ENCODE peak calls at places on chromosomes 13 and 19, in five cellular contexts. One of them, this sample, is unnamed.

GRCh38 chr19:5149508-5149907 is 180.6 kb downstream of the KDM4B start:
- DNase-seq in left ventricle myocardium inferior: no peak
- DNase-seq in foreskin keratinocyte: no peak
- DNase-seq in heart right ventricle: no peak
- DNase-seq in fibroblast of lung: no peak
- DNase-seq in this sample: no peak

GRCh38 chr19:5042556-5042955 is 73.6 kb downstream of the KDM4B start:
- DNase-seq in left ventricle myocardium inferior: no peak
- DNase-seq in foreskin keratinocyte: no peak
- DNase-seq in heart right ventricle: no peak
- DNase-seq in fibroblast of lung: no peak
- DNase-seq in this sample: no peak

GRCh38 chr13:52455677-52456041 is 381 bp downstream of the CKAP2 start:
- DNase-seq in left ventricle myocardium inferior: peak; percentile 65
- DNase-seq in foreskin keratinocyte: no peak
- DNase-seq in heart right ventricle: peak; percentile 77
- DNase-seq in fibroblast of lung: peak; percentile 67
- DNase-seq in this sample: peak; percentile 62

GRCh38 chr13:112888238-112889111 is 80.5 kb upstream of the MCF2L start:
- DNase-seq in left ventricle myocardium inferior: no peak
- DNase-seq in foreskin keratinocyte: no peak
- DNase-seq in heart right ventricle: no peak
- DNase-seq in fibroblast of lung: no peak
- DNase-seq in this sample: no peak

GRCh38 chr13:77351326-77351725 is 24.4 kb upstream of the MYCBP2 start:
- DNase-seq in left ventricle myocardium inferior: no peak
- DNase-seq in foreskin keratinocyte: no peak
- DNase-seq in heart right ventricle: no peak
- DNase-seq in fibroblast of lung: no peak
- DNase-seq in this sample: no peak

GRCh38 chr13:92743992-92744391 is 482.6 kb upstream of the GPC6 start:
- DNase-seq in left ventricle myocardium inferior: no peak
- DNase-seq in foreskin keratinocyte: no peak
- DNase-seq in heart right ventricle: no peak
- DNase-seq in fibroblast of lung: peak; percentile 22
- DNase-seq in this sample: no peak

GRCh38 chr13:25462301-25463125 is 90.7 kb downstream of the ATP8A2 start:
- DNase-seq in left ventricle myocardium inferior: no peak
- DNase-seq in foreskin keratinocyte: peak; percentile 16
- DNase-seq in heart right ventricle: no peak
- DNase-seq in fibroblast of lung: no peak
- DNase-seq in this sample: no peak

GRCh38 chr19:6076291-6076665 is 34.0 kb downstream of the RFX2 start:
- DNase-seq in left ventricle myocardium inferior: no peak
- DNase-seq in foreskin keratinocyte: no peak
- DNase-seq in heart right ventricle: no peak
- DNase-seq in fibroblast of lung: no peak
- DNase-seq in this sample: no peak

GRCh38 chr19:45211751-45212381 is 33.3 kb downstream of the BLOC1S3 start:
- DNase-seq in left ventricle myocardium inferior: peak; percentile 71
- DNase-seq in foreskin keratinocyte: no peak
- DNase-seq in heart right ventricle: peak; percentile 72
- DNase-seq in fibroblast of lung: no peak
- DNase-seq in this sample: no peak

GRCh38 chr19:21698215-21698614 is 69.2 kb downstream of the ZNF100 start:
- DNase-seq in left ventricle myocardium inferior: no peak
- DNase-seq in foreskin keratinocyte: no peak
- DNase-seq in heart right ventricle: no peak
- DNase-seq in fibroblast of lung: peak; percentile 24
- DNase-seq in this sample: no peak

GRCh38 chr19:52735734-52736133 is 890 bp upstream of the ZNF611 start:
- DNase-seq in left ventricle myocardium inferior: peak; percentile 81
- DNase-seq in foreskin keratinocyte: no peak
- DNase-seq in heart right ventricle: peak; percentile 76
- DNase-seq in fibroblast of lung: no peak
- DNase-seq in this sample: no peak

GRCh38 chr19:6738726-6739389 is 622 bp upstream of the TRIP10 start:
- DNase-seq in left ventricle myocardium inferior: peak; percentile 60
- DNase-seq in foreskin keratinocyte: no peak
- DNase-seq in heart right ventricle: peak; percentile 62
- DNase-seq in fibroblast of lung: no peak
- DNase-seq in this sample: no peak

GRCh38 chr13:97539651-97540230 is 105.8 kb downstream of the RAP2A start:
- DNase-seq in left ventricle myocardium inferior: no peak
- DNase-seq in foreskin keratinocyte: peak; percentile 5
- DNase-seq in heart right ventricle: no peak
- DNase-seq in fibroblast of lung: peak; percentile 64
- DNase-seq in this sample: peak; percentile 11

GRCh38 chr19:40398417-40399056 is 8.6 kb upstream of the HIPK4 start:
- DNase-seq in left ventricle myocardium inferior: peak; percentile 38
- DNase-seq in foreskin keratinocyte: peak; percentile 37
- DNase-seq in heart right ventricle: no peak
- DNase-seq in fibroblast of lung: no peak
- DNase-seq in this sample: peak; percentile 84

GRCh38 chr19:47315125-47315821 is 5.6 kb downstream of the C5AR1 start:
- DNase-seq in left ventricle myocardium inferior: peak; percentile 40
- DNase-seq in foreskin keratinocyte: peak; percentile 78
- DNase-seq in heart right ventricle: no peak
- DNase-seq in fibroblast of lung: peak; percentile 99
- DNase-seq in this sample: peak; percentile 94

GRCh38 chr13:23561261-23561660 is 9.0 kb upstream of the TNFRSF19 start:
- DNase-seq in left ventricle myocardium inferior: no peak
- DNase-seq in foreskin keratinocyte: no peak
- DNase-seq in heart right ventricle: no peak
- DNase-seq in fibroblast of lung: no peak
- DNase-seq in this sample: no peak

GRCh38 chr13:66723606-66724005 is 506.5 kb downstream of the PCDH9 start:
- DNase-seq in left ventricle myocardium inferior: no peak
- DNase-seq in foreskin keratinocyte: no peak
- DNase-seq in heart right ventricle: no peak
- DNase-seq in fibroblast of lung: no peak
- DNase-seq in this sample: no peak

GRCh38 chr13:43698743-43699142 is 88.0 kb downstream of the ENOX1 start:
- DNase-seq in left ventricle myocardium inferior: no peak
- DNase-seq in foreskin keratinocyte: no peak
- DNase-seq in heart right ventricle: no peak
- DNase-seq in fibroblast of lung: peak; percentile 90
- DNase-seq in this sample: no peak

GRCh38 chr13:30821421-30821820 is 84.7 kb upstream of the MEDAG start:
- DNase-seq in left ventricle myocardium inferior: no peak
- DNase-seq in foreskin keratinocyte: no peak
- DNase-seq in heart right ventricle: no peak
- DNase-seq in fibroblast of lung: no peak
- DNase-seq in this sample: no peak

GRCh38 chr19:20928371-20928770 is 5.3 kb downstream of the ZNF85 start:
- DNase-seq in left ventricle myocardium inferior: no peak
- DNase-seq in foreskin keratinocyte: peak; percentile 2
- DNase-seq in heart right ventricle: no peak
- DNase-seq in fibroblast of lung: peak; percentile 34
- DNase-seq in this sample: no peak

GRCh38 chr13:40315416-40316064 is 350.9 kb downstream of the FOXO1 start:
- DNase-seq in left ventricle myocardium inferior: no peak
- DNase-seq in foreskin keratinocyte: peak; percentile 37
- DNase-seq in heart right ventricle: no peak
- DNase-seq in fibroblast of lung: no peak
- DNase-seq in this sample: peak; percentile 5

GRCh38 chr19:3403489-3404323 is 37.3 kb downstream of the NFIC start:
- DNase-seq in left ventricle myocardium inferior: peak; percentile 93
- DNase-seq in foreskin keratinocyte: no peak
- DNase-seq in heart right ventricle: peak; percentile 90
- DNase-seq in fibroblast of lung: peak; percentile 99
- DNase-seq in this sample: no peak

GRCh38 chr19:39200066-39200817 is 3.5 kb downstream of the NCCRP1 start:
- DNase-seq in left ventricle myocardium inferior: no peak
- DNase-seq in foreskin keratinocyte: no peak
- DNase-seq in heart right ventricle: no peak
- DNase-seq in fibroblast of lung: no peak
- DNase-seq in this sample: no peak

GRCh38 chr13:110216403-110217041 is 90.4 kb downstream of the COL4A1 start:
- DNase-seq in left ventricle myocardium inferior: no peak
- DNase-seq in foreskin keratinocyte: no peak
- DNase-seq in heart right ventricle: no peak
- DNase-seq in fibroblast of lung: peak; percentile 86
- DNase-seq in this sample: no peak

GRCh38 chr13:76609643-76610042 is 276.6 kb downstream of the KCTD12 start:
- DNase-seq in left ventricle myocardium inferior: no peak
- DNase-seq in foreskin keratinocyte: no peak
- DNase-seq in heart right ventricle: no peak
- DNase-seq in fibroblast of lung: no peak
- DNase-seq in this sample: no peak

DNA sequence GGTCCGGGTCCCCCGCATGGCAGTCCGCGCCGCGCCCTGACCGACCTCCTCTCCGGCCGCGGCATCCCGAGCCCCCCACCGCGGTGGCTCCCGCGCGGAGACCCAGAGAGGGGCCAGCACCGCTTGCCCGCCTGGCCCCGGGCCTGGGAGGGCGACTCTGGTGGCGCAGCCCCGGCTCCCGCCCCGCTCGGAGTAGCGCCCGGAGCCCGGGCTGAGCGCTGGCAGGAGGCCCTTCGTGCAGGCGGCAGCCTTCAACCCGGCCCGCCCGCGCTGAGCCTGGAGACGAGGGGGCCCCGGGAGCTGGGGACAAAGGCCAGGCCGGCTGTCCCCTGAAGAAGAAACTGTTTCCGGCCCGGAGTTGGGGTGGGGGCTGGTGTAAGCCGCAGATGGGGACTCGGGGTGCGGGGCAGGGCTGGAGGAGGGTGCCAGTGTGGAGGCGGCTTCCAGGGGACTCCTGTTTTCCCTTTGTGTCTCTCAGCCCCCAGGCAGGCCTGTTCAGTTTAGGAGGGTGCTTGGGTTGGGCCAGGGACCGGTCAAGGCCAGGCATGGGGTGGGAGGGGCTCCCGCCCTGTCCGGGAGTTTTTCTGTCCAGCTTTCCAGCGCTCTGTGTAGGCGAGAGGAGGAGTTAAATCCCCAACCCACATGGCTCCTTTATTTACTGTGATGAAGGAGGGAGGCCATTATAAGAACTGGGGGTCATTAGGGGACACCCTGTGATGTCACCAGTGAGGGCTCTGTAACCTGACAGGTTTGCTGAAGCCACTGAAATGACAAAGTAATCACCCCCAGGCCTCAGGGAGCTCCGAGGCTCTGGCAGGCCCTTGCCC is 967 bp downstream of the LRP3 start:
- DNase-seq in left ventricle myocardium inferior: no peak
- DNase-seq in foreskin keratinocyte: no peak
- DNase-seq in heart right ventricle: no peak
- DNase-seq in fibroblast of lung: peak; percentile 60
- DNase-seq in this sample: no peak
- H3K27ac ChIP-seq in left ventricle myocardium inferior: peak overlapping the region; percentile 54
- H3K27ac ChIP-seq in foreskin keratinocyte: no peak overlapping the region
- H3K27ac ChIP-seq in heart right ventricle: peak overlapping the region; percentile 35
- H3K27ac ChIP-seq in fibroblast of lung: no peak overlapping the region
- H3K27ac ChIP-seq in this sample: no peak overlapping the region

GRCh38 chr13:50459046-50459445 is 384.4 kb downstream of the DLEU7 start:
- DNase-seq in left ventricle myocardium inferior: no peak
- DNase-seq in foreskin keratinocyte: no peak
- DNase-seq in heart right ventricle: no peak
- DNase-seq in fibroblast of lung: no peak
- DNase-seq in this sample: no peak

GRCh38 chr13:50463662-50464061 is 379.8 kb downstream of the DLEU7 start:
- DNase-seq in left ventricle myocardium inferior: no peak
- DNase-seq in foreskin keratinocyte: no peak
- DNase-seq in heart right ventricle: no peak
- DNase-seq in fibroblast of lung: no peak
- DNase-seq in this sample: no peak

GRCh38 chr13:50459658-50460057 is 383.8 kb downstream of the DLEU7 start:
- DNase-seq in left ventricle myocardium inferior: no peak
- DNase-seq in foreskin keratinocyte: no peak
- DNase-seq in heart right ventricle: no peak
- DNase-seq in fibroblast of lung: no peak
- DNase-seq in this sample: no peak

GRCh38 chr13:50460366-50460765 is 383.1 kb downstream of the DLEU7 start:
- DNase-seq in left ventricle myocardium inferior: no peak
- DNase-seq in foreskin keratinocyte: no peak
- DNase-seq in heart right ventricle: no peak
- DNase-seq in fibroblast of lung: no peak
- DNase-seq in this sample: no peak

DNA sequence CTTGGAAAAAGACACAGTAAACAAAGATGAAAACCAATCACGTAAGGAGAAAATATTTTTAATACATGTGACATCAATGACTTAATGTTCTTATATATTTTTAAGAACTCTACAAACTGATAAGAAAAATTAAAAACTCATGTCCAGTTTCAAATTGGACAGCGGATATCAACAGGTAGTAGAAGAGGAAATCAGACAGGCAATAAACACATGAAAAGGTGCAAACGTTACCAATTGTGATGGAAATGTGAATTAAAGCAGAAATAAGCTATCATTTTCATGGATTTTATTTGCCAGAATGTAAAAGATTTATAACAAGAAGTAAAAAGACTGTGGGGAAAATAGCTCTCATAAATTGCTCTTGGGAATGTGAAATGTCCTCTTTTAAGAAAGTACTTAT is 382.3 kb downstream of the DLEU7 start:
- DNase-seq in left ventricle myocardium inferior: no peak
- DNase-seq in foreskin keratinocyte: no peak
- DNase-seq in heart right ventricle: no peak
- DNase-seq in fibroblast of lung: no peak
- DNase-seq in this sample: no peak
- TF ChIP-seq CTCF in left ventricle myocardium inferior: no peak
- TF ChIP-seq CTCF in foreskin keratinocyte: no peak
- TF ChIP-seq CTCF in heart right ventricle: no peak
- TF ChIP-seq CTCF in fibroblast of lung: no peak
- TF ChIP-seq CTCF in this sample: no peak

GRCh38 chr19:13190781-13191540 is 40.8 kb downstream of the IER2 start:
- DNase-seq in left ventricle myocardium inferior: no peak
- DNase-seq in foreskin keratinocyte: no peak
- DNase-seq in heart right ventricle: no peak
- DNase-seq in fibroblast of lung: no peak
- DNase-seq in this sample: no peak
- H3K27ac ChIP-seq in left ventricle myocardium inferior: no peak overlapping the region
- H3K27ac ChIP-seq in foreskin keratinocyte: no peak overlapping the region
- H3K27ac ChIP-seq in heart right ventricle: no peak overlapping the region
- H3K27ac ChIP-seq in fibroblast of lung: no peak overlapping the region
- H3K27ac ChIP-seq in this sample: peak overlapping the region; percentile 6

DNA sequence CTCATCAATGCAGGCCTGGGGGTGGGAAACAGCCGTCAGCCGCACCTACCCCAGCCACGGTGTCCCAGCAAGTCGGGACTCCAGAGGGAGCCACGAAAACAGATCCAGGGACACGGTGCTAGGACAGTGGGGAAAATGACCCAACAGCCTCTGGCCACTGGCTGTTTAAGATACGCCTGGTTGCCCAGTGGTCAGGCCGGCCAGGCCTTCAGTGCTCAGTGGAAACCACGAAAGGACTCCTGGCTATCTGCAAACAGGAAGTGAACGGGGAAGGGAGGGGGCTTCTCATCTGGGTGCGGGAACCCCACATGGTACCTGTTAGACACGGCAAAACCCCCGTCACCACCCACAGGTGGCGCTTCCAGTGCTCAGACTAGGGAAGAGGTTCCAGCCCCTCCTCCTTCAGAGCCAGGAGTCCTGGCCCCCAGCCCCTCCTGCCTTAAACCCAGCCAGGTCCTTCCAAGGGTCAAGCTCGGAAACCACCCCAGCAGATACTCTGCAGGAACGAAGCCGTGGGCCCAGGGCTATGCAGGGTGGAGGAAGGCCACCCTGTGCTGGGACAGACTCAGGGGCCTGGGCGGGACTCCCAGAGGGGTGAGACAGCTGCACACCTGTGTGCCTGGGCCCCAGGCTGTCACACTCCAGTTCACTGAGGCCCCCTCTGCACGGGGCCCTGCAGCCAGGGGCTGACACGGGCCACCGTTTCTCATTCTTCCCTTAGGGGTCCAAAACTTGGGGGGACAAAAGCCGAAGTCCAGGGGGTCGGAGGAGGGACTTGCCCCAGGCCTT is 4.5 kb downstream of the PPP1R12C start:
- DNase-seq in left ventricle myocardium inferior: no peak
- DNase-seq in foreskin keratinocyte: no peak
- DNase-seq in heart right ventricle: no peak
- DNase-seq in fibroblast of lung: no peak
- DNase-seq in this sample: no peak
- TF ChIP-seq CTCF in left ventricle myocardium inferior: peak; percentile 23
- TF ChIP-seq CTCF in foreskin keratinocyte: peak; percentile 8
- TF ChIP-seq CTCF in heart right ventricle: no peak
- TF ChIP-seq CTCF in fibroblast of lung: no peak
- TF ChIP-seq CTCF in this sample: no peak

This sample was measured in RWPE1.